ENCODE peak calls at places on chromosomes 16 and 17, in six cellular contexts. H is stomach, S is K562, O is sigmoid colon, V is GM23338, N is SK-N-SH. F is an unnamed sample.

GRCh38 chr16:5065368-5065767 is 388 bp downstream of the C16orf89 start:
- DNase-seq in H (no peak), S (no peak), O (peak; percentile 60), V (no peak), N (no peak), F (no peak)

GRCh38 chr17:77750427-77751043 is 208.0 kb upstream of the TNRC6C start:
- DNase-seq in H (no peak), S (no peak), O (peak; percentile 32), V (no peak), N (no peak), F (peak; percentile 27)

GRCh38 chr17:48791128-48792032 is 25.6 kb downstream of the TTLL6 start:
- DNase-seq in H (peak; percentile 89), S (peak; percentile 79), O (peak; percentile 86), V (peak; percentile 97), N (peak; percentile 53), F (peak; percentile 83)

GRCh38 chr16:6428861-6429260 is 903.8 kb upstream of the RBFOX1 start:
- DNase-seq in H (no peak), S (no peak), O (no peak), V (no peak), N (no peak), F (no peak)

GRCh38 chr17:81272616-81273015 is 22.5 kb downstream of the SLC38A10 start:
- DNase-seq in H (peak; percentile 84), S (no peak), O (no peak), V (no peak), N (no peak), F (no peak)

GRCh38 chr16:79093554-79093967 is 507.0 kb downstream of the MAF start:
- DNase-seq in H (no peak), S (peak; percentile 10), O (no peak), V (no peak), N (no peak), F (no peak)

GRCh38 chr16:28574925-28575324 is 21.2 kb downstream of the SGF29 start:
- DNase-seq in H (no peak), S (no peak), O (no peak), V (no peak), N (peak; percentile 40), F (no peak)

GRCh38 chr16:71593048-71593999 is 16.4 kb upstream of the TAT start:
- DNase-seq in H (no peak), S (no peak), O (no peak), V (no peak), N (no peak), F (no peak)

GRCh38 chr16:57669476-57670162 is 1.5 kb downstream of the ADGRG3 start:
- DNase-seq in H (no peak), S (peak; percentile 17), O (peak; percentile 55), V (no peak), N (no peak), F (no peak)

GRCh38 chr16:89358030-89359005 is 132.0 kb downstream of the ANKRD11 start:
- DNase-seq in H (no peak), S (no peak), O (no peak), V (no peak), N (no peak), F (no peak)

GRCh38 chr17:9259419-9259818 is 238.1 kb downstream of the NTN1 start:
- DNase-seq in H (no peak), S (no peak), O (no peak), V (no peak), N (no peak), F (no peak)

GRCh38 chr16:68992521-68992920 is 112.9 kb upstream of the HAS3 start:
- DNase-seq in H (no peak), S (no peak), O (no peak), V (no peak), N (no peak), F (no peak)

GRCh38 chr16:77077523-77077922 is 113.5 kb upstream of the MON1B start:
- DNase-seq in H (no peak), S (no peak), O (no peak), V (no peak), N (no peak), F (no peak)

GRCh38 chr17:30376621-30377452 is 1.9 kb upstream of the CPD start:
- DNase-seq in H (no peak), S (peak; percentile 25), O (no peak), V (no peak), N (no peak), F (no peak)

GRCh38 chr17:47837401-47838039 is 3.6 kb downstream of the SCRN2 start:
- DNase-seq in H (no peak), S (no peak), O (no peak), V (no peak), N (no peak), F (no peak)

GRCh38 chr17:49223517-49224197 is 6.9 kb downstream of the PHOSPHO1 start:
- DNase-seq in H (peak; percentile 57), S (peak; percentile 63), O (no peak), V (peak; percentile 84), N (peak; percentile 89), F (peak; percentile 79)

GRCh38 chr17:19024101-19025078 is 19.8 kb upstream of the FAM83G start:
- DNase-seq in H (no peak), S (no peak), O (peak; percentile 30), V (no peak), N (no peak), F (peak; percentile 76)

GRCh38 chr16:1184156-1184868 is 31.4 kb downstream of the CACNA1H start:
- DNase-seq in H (no peak), S (no peak), O (peak; percentile 86), V (no peak), N (no peak), F (no peak)

GRCh38 chr16:51615141-51615540 is 464.1 kb upstream of the SALL1 start:
- DNase-seq in H (no peak), S (no peak), O (no peak), V (peak; percentile 13), N (no peak), F (no peak)

GRCh38 chr17:1999557-2000251 is 25.4 kb downstream of the RTN4RL1 start:
- DNase-seq in H (peak; percentile 81), S (no peak), O (peak; percentile 78), V (peak; percentile 46), N (peak; percentile 51), F (peak; percentile 72)

GRCh38 chr16:53773150-53773846 is 69.3 kb downstream of the FTO start:
- DNase-seq in H (peak; percentile 29), S (peak; percentile 65), O (no peak), V (peak; percentile 74), N (peak; percentile 52), F (no peak)

GRCh38 chr16:270381-271255 is 5.1 kb downstream of the RGS11 start:
- DNase-seq in H (no peak), S (no peak), O (no peak), V (no peak), N (no peak), F (no peak)

GRCh38 chr16:80580109-80580832 is 39.5 kb downstream of the DYNLRB2 start:
- DNase-seq in H (no peak), S (no peak), O (no peak), V (peak; percentile 9), N (no peak), F (no peak)

GRCh38 chr17:73247728-73248127 is 14.0 kb downstream of the CPSF4L start:
- DNase-seq in H (no peak), S (no peak), O (no peak), V (no peak), N (no peak), F (no peak)

GRCh38 chr16:86393907-86394626 is 116.3 kb upstream of the FOXF1 start:
- DNase-seq in H (no peak), S (no peak), O (no peak), V (no peak), N (no peak), F (no peak)

GRCh38 chr16:10949424-10949970 is 5.1 kb downstream of the CLEC16A start:
- DNase-seq in H (no peak), S (no peak), O (no peak), V (peak; percentile 86), N (no peak), F (no peak)

GRCh38 chr16:49112754-49113153 is 168.9 kb downstream of the CBLN1 start:
- DNase-seq in H (no peak), S (no peak), O (peak; percentile 85), V (no peak), N (peak; percentile 33), F (no peak)

GRCh38 chr17:41013606-41014005 is 4.7 kb upstream of the KRTAP3-1 start:
- DNase-seq in H (no peak), S (no peak), O (no peak), V (no peak), N (no peak), F (no peak)

GRCh38 chr17:8153957-8154607 is 1.9 kb upstream of the PER1 start:
- DNase-seq in H (peak; percentile 100), S (peak; percentile 95), O (peak; percentile 100), V (peak; percentile 96), N (peak; percentile 81), F (peak; percentile 100)

GRCh38 chr16:57999971-58000705 is at the start of gene ZNF319:
- DNase-seq in H (no peak), S (no peak), O (no peak), V (peak; percentile 44), N (no peak), F (no peak)

GRCh38 chr16:53159781-53160436 is 105.1 kb downstream of the CHD9 start:
- DNase-seq in H (no peak), S (peak; percentile 74), O (no peak), V (peak; percentile 79), N (peak; percentile 43), F (no peak)

DNA sequence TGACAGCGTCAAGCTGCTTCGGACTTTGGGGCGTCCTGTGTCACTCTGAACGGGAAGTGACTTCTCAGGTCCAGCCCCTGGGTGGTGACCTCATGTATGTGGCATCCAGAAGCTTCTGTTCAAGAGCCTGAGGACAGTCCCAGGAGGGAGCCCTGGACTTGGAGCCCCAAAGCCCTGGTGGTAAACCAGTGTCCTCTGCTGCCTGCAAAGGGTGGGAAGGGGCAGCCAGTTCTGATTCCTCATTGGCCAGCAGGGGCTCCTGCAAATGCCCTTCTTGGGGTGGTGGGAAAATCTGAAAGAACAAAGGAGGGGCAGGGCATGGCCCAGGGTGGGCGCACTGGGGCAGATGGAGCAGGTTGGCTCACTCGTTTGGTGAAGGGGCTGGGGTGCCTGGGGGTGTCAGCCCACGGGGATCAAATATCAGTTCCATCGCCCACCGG is 1.6 kb downstream of the OSGIN1 start:
- DNase-seq in H (peak; percentile 56), S (peak; percentile 56), O (peak; percentile 82), V (peak; percentile 48), N (no peak), F (no peak)
- TF ChIP-seq POLR2AphosphoS5 in H (no peak), S (no peak), O (peak; percentile 58), V (no peak), N (no peak), F (no peak)

DNA sequence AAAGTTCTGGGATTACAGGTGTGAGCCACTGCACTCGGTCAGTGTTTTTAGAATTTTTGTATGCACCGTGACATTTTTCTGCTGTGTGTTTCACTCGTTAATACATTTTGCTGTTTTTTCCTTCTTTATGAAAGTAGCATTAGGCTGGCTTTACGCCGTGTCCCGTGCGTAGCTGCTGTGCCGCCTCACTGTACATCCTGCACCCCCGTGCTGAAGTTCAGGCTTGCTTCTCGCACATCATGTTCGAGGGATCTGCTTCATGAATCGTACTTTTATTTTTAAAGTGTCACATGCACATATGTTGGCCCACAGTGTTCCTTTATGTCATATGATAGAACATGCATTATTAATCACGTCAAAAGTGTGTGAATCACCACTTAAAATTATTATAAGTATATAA is 84.4 kb upstream of the ZNF750 start:
- DNase-seq in H (no peak), S (no peak), O (no peak), V (no peak), N (no peak), F (no peak)
- H3K4me1 ChIP-seq in H (no peaks in the 10 kb centered on the region), S (peaks cover 9% of the 10 kb centered on the region), O (no peaks in the 10 kb centered on the region), V (no peaks in the 10 kb centered on the region), N (no peaks in the 10 kb centered on the region), F (no peaks in the 10 kb centered on the region)

GRCh38 chr17:28744104-28744801 is 442 bp downstream of the TRAF4 start:
- DNase-seq in H (peak; percentile 61), S (peak; percentile 85), O (peak; percentile 74), V (peak; percentile 86), N (peak; percentile 91), F (no peak)
- TF ChIP-seq CTCF in H (no peak), S (peak; percentile 1), O (no peak), V (no peak), N (no peak), F (no peak)

GRCh38 chr17:75090871-75091854 is 3.4 kb downstream of the SLC16A5 start:
- DNase-seq in H (peak; percentile 57), S (peak; percentile 85), O (no peak), V (no peak), N (peak; percentile 62), F (no peak)
- TF ChIP-seq POLR2AphosphoS5 in H (no peak), S (no peak), O (no peak), V (no peak), N (no peak), F (no peak)

F was measured in suprapubic skin.